ENCODE peak calls at places on chromosomes 13 and 19, in seven cellular contexts. One of them, this sample, is unnamed.

GRCh38 chr19:1663854-1664253 is 11.4 kb upstream of the TCF3 start:
- DNase-seq in GM20000: peak; percentile 74
- DNase-seq in adrenal gland: no peak
- DNase-seq in Panc1: no peak
- DNase-seq in cardiac fibroblast: no peak
- DNase-seq in CD4-positive, alpha-beta T cell: no peak
- DNase-seq in choroid plexus epithelial cell: no peak
- DNase-seq in this sample: peak; percentile 69

GRCh38 chr13:79413521-79413920 is 7.5 kb upstream of the RBM26 start:
- DNase-seq in cardiac fibroblast: no peak
- DNase-seq in GM20000: no peak
- DNase-seq in Panc1: no peak
- DNase-seq in adrenal gland: no peak
- DNase-seq in CD4-positive, alpha-beta T cell: no peak
- DNase-seq in choroid plexus epithelial cell: no peak
- DNase-seq in this sample: no peak

GRCh38 chr19:45668342-45668871 is 386 bp downstream of the GIPR start:
- DNase-seq in adrenal gland: no peak
- DNase-seq in cardiac fibroblast: no peak
- DNase-seq in choroid plexus epithelial cell: no peak
- DNase-seq in Panc1: no peak
- DNase-seq in CD4-positive, alpha-beta T cell: peak; percentile 16
- DNase-seq in GM20000: peak; percentile 40
- DNase-seq in this sample: no peak

GRCh38 chr19:33756177-33756576 is 40.5 kb upstream of the KCTD15 start:
- DNase-seq in Panc1: no peak
- DNase-seq in cardiac fibroblast: no peak
- DNase-seq in adrenal gland: no peak
- DNase-seq in choroid plexus epithelial cell: no peak
- DNase-seq in CD4-positive, alpha-beta T cell: no peak
- DNase-seq in GM20000: no peak
- DNase-seq in this sample: no peak

GRCh38 chr13:99484405-99484981 is 16.8 kb upstream of the TM9SF2 start:
- DNase-seq in Panc1: no peak
- DNase-seq in adrenal gland: no peak
- DNase-seq in GM20000: no peak
- DNase-seq in CD4-positive, alpha-beta T cell: no peak
- DNase-seq in choroid plexus epithelial cell: peak; percentile 94
- DNase-seq in cardiac fibroblast: peak; percentile 84
- DNase-seq in this sample: no peak

GRCh38 chr19:11699931-11700794 is 38.6 kb downstream of the ZNF823 start:
- DNase-seq in GM20000: peak; percentile 31
- DNase-seq in adrenal gland: no peak
- DNase-seq in CD4-positive, alpha-beta T cell: no peak
- DNase-seq in choroid plexus epithelial cell: peak; percentile 69
- DNase-seq in Panc1: peak; percentile 12
- DNase-seq in cardiac fibroblast: peak; percentile 62
- DNase-seq in this sample: no peak

GRCh38 chr13:92821324-92821723 is 405.3 kb upstream of the GPC6 start:
- DNase-seq in choroid plexus epithelial cell: no peak
- DNase-seq in adrenal gland: no peak
- DNase-seq in CD4-positive, alpha-beta T cell: no peak
- DNase-seq in GM20000: no peak
- DNase-seq in Panc1: no peak
- DNase-seq in cardiac fibroblast: no peak
- DNase-seq in this sample: no peak

GRCh38 chr13:50678464-50679162 is 164.9 kb downstream of the DLEU7 start:
- DNase-seq in adrenal gland: no peak
- DNase-seq in Panc1: no peak
- DNase-seq in GM20000: no peak
- DNase-seq in CD4-positive, alpha-beta T cell: no peak
- DNase-seq in cardiac fibroblast: peak; percentile 96
- DNase-seq in choroid plexus epithelial cell: peak; percentile 85
- DNase-seq in this sample: no peak

GRCh38 chr13:21674271-21675009 is 3.6 kb downstream of the FGF9 start:
- DNase-seq in CD4-positive, alpha-beta T cell: no peak
- DNase-seq in GM20000: peak; percentile 68
- DNase-seq in cardiac fibroblast: no peak
- DNase-seq in choroid plexus epithelial cell: no peak
- DNase-seq in adrenal gland: peak; percentile 63
- DNase-seq in Panc1: no peak
- DNase-seq in this sample: peak; percentile 63

GRCh38 chr13:46389985-46390384 is 2.9 kb upstream of the RUBCNL start:
- DNase-seq in cardiac fibroblast: no peak
- DNase-seq in Panc1: no peak
- DNase-seq in GM20000: peak; percentile 64
- DNase-seq in choroid plexus epithelial cell: no peak
- DNase-seq in adrenal gland: peak; percentile 18
- DNase-seq in CD4-positive, alpha-beta T cell: no peak
- DNase-seq in this sample: peak; percentile 60

GRCh38 chr13:111511805-111512504 is 191.5 kb downstream of the TEX29 start:
- DNase-seq in Panc1: no peak
- DNase-seq in GM20000: no peak
- DNase-seq in cardiac fibroblast: peak; percentile 2
- DNase-seq in CD4-positive, alpha-beta T cell: no peak
- DNase-seq in choroid plexus epithelial cell: no peak
- DNase-seq in adrenal gland: no peak
- DNase-seq in this sample: no peak

GRCh38 chr13:98746968-98747367 is 5.5 kb downstream of the SLC15A1 start:
- DNase-seq in CD4-positive, alpha-beta T cell: no peak
- DNase-seq in choroid plexus epithelial cell: peak; percentile 34
- DNase-seq in adrenal gland: no peak
- DNase-seq in GM20000: no peak
- DNase-seq in cardiac fibroblast: peak; percentile 55
- DNase-seq in Panc1: no peak
- DNase-seq in this sample: no peak

GRCh38 chr13:100610399-100611347 is 22.1 kb upstream of the GGACT start:
- DNase-seq in CD4-positive, alpha-beta T cell: no peak
- DNase-seq in cardiac fibroblast: no peak
- DNase-seq in Panc1: no peak
- DNase-seq in choroid plexus epithelial cell: no peak
- DNase-seq in adrenal gland: no peak
- DNase-seq in GM20000: peak; percentile 41
- DNase-seq in this sample: no peak

GRCh38 chr13:110684388-110685056 is 21.4 kb downstream of the CARS2 start:
- DNase-seq in cardiac fibroblast: no peak
- DNase-seq in CD4-positive, alpha-beta T cell: no peak
- DNase-seq in adrenal gland: no peak
- DNase-seq in Panc1: no peak
- DNase-seq in choroid plexus epithelial cell: no peak
- DNase-seq in GM20000: no peak
- DNase-seq in this sample: no peak

GRCh38 chr19:41994521-41994971 is 516 bp upstream of the ATP1A3 start:
- DNase-seq in CD4-positive, alpha-beta T cell: no peak
- DNase-seq in adrenal gland: no peak
- DNase-seq in Panc1: no peak
- DNase-seq in choroid plexus epithelial cell: no peak
- DNase-seq in GM20000: no peak
- DNase-seq in cardiac fibroblast: no peak
- DNase-seq in this sample: no peak
- TF ChIP-seq CTCF in CD4-positive, alpha-beta T cell: no peak
- TF ChIP-seq CTCF in adrenal gland: no peak
- TF ChIP-seq CTCF in Panc1: no peak
- TF ChIP-seq CTCF in choroid plexus epithelial cell: no peak
- TF ChIP-seq CTCF in GM20000: no peak
- TF ChIP-seq CTCF in cardiac fibroblast: no peak
- TF ChIP-seq CTCF in this sample: no peak

GRCh38 chr19:2724148-2724557 is 3.0 kb upstream of the DIRAS1 start:
- DNase-seq in cardiac fibroblast: no peak
- DNase-seq in Panc1: no peak
- DNase-seq in choroid plexus epithelial cell: no peak
- DNase-seq in adrenal gland: no peak
- DNase-seq in GM20000: no peak
- DNase-seq in CD4-positive, alpha-beta T cell: no peak
- DNase-seq in this sample: no peak
- TF ChIP-seq CTCF in cardiac fibroblast: no peak
- TF ChIP-seq CTCF in Panc1: no peak
- TF ChIP-seq CTCF in choroid plexus epithelial cell: peak; percentile 12
- TF ChIP-seq CTCF in adrenal gland: no peak
- TF ChIP-seq CTCF in GM20000: no peak
- TF ChIP-seq CTCF in CD4-positive, alpha-beta T cell: no peak
- TF ChIP-seq CTCF in this sample: no peak

DNA sequence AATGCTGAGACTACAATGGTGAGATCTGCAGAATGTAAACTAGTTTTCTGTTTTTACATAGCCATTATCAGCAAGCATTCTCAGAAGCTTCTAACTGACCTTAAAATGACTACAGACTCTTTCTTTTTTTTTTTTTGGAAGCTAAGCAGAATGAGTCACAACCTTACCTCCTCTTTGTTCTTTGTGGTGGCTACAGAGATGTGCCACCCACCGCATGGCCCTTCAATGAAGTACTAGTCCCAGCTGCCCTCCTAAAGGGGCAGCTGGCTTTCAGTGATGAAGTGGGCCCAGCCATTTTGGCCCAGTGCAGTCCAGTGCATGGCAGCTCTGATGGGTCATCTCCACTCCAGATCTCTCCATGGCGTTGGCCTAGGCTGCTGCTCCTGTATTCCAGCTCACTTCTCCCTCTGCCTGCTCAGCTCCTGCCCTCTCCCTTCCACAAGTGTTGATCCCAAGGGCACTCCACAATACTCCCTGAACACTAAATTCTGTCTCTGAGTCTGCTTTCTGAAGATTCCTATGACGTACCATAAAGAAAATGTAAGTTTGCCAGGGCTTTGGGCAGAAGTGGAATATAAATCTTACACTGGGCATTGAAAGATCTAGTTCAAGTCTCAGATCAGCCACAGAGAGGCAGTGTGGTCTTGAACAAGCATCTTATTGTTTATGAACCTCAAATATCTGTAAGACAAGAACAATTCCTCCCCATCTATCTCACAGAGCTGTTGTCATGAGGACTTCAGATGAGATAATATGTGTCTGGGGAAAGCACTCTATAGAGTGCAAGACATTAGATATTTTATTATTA is 85.6 kb downstream of the RXFP2 start:
- DNase-seq in adrenal gland: no peak
- DNase-seq in cardiac fibroblast: peak; percentile 62
- DNase-seq in GM20000: peak; percentile 18
- DNase-seq in choroid plexus epithelial cell: peak; percentile 69
- DNase-seq in Panc1: no peak
- DNase-seq in CD4-positive, alpha-beta T cell: no peak
- DNase-seq in this sample: peak; percentile 15
- TF ChIP-seq CTCF in adrenal gland: no peak
- TF ChIP-seq CTCF in cardiac fibroblast: peak; percentile 4
- TF ChIP-seq CTCF in GM20000: no peak
- TF ChIP-seq CTCF in choroid plexus epithelial cell: peak; percentile 45
- TF ChIP-seq CTCF in Panc1: peak; percentile 18
- TF ChIP-seq CTCF in CD4-positive, alpha-beta T cell: peak; percentile 17
- TF ChIP-seq CTCF in this sample: peak; percentile 39

DNA sequence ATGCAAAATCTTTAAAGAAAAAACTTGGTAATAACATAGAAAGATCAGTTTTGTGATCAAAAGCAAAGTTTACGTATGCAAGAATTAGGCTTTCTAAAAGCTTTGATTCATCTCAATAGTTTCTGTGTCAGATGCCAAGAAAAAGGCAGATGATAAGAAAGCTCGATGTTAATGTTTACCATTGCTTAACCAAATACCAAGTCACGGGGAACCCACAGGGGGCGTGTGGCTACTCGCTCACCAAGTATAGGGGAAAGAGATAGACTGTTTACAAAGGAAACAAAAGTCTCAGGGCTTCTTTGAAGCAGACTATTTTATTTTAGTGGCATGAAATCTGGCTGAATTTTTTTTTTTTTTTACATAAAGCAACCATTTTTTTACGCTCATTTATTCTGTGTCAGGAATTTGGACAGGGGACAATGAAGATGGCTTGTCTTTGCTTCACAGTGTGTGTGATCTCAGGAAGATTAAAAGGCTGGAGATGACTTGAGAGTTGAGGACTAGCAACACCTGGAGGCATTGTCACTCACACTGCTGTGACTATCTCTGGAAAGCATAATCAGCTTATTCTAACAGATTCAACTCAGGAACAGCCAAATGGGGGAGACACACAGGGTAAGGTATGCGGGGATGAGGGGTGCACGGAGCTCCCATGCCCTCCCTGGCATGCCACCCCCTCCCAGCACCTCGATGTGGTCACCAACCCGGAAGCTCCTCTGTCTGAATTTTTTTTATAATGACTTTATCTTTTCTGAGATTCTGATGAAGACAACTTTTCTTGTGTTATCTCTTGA is 24.9 kb downstream of the RCBTB1 start:
- DNase-seq in CD4-positive, alpha-beta T cell: no peak
- DNase-seq in choroid plexus epithelial cell: peak; percentile 85
- DNase-seq in adrenal gland: peak; percentile 33
- DNase-seq in cardiac fibroblast: peak; percentile 31
- DNase-seq in Panc1: no peak
- DNase-seq in GM20000: peak; percentile 43
- DNase-seq in this sample: no peak
- TF ChIP-seq CTCF in CD4-positive, alpha-beta T cell: no peak
- TF ChIP-seq CTCF in choroid plexus epithelial cell: peak; percentile 62
- TF ChIP-seq CTCF in adrenal gland: no peak
- TF ChIP-seq CTCF in cardiac fibroblast: peak; percentile 12
- TF ChIP-seq CTCF in Panc1: peak; percentile 10
- TF ChIP-seq CTCF in GM20000: no peak
- TF ChIP-seq CTCF in this sample: no peak

DNA sequence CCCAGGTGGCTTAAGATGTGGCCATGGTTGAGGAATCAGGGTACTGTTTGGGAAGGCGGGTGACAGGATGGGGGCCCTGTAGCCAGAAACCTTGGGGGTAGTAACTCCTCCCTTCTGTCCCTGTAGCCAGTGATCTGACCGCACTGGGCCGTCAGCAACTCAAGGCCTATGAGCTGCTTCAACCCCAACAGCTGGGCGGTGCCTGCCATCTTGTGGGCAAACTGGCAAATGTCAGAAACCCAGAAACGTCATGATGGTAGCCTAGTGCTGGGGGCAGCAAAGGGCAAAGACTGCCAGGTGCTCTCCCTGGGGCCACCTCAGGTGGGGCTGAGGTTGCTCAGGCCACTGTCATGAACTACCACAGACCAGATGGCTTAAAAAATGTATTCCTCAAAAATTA is 3.5 kb downstream of the COPE start:
- DNase-seq in GM20000: no peak
- DNase-seq in cardiac fibroblast: peak; percentile 44
- DNase-seq in Panc1: no peak
- DNase-seq in CD4-positive, alpha-beta T cell: peak; percentile 15
- DNase-seq in adrenal gland: peak; percentile 86
- DNase-seq in choroid plexus epithelial cell: peak; percentile 39
- DNase-seq in this sample: no peak
- TF ChIP-seq CTCF in GM20000: no peak
- TF ChIP-seq CTCF in cardiac fibroblast: no peak
- TF ChIP-seq CTCF in Panc1: no peak
- TF ChIP-seq CTCF in CD4-positive, alpha-beta T cell: no peak
- TF ChIP-seq CTCF in adrenal gland: peak; percentile 71
- TF ChIP-seq CTCF in choroid plexus epithelial cell: peak; percentile 46
- TF ChIP-seq CTCF in this sample: peak; percentile 34

GRCh38 chr19:53467503-53468262 is at the start of gene ZNF813:
- DNase-seq in adrenal gland: peak; percentile 96
- DNase-seq in GM20000: peak; percentile 92
- DNase-seq in cardiac fibroblast: peak; percentile 81
- DNase-seq in choroid plexus epithelial cell: peak; percentile 84
- DNase-seq in CD4-positive, alpha-beta T cell: peak; percentile 97
- DNase-seq in Panc1: peak; percentile 56
- DNase-seq in this sample: peak; percentile 93
- TF ChIP-seq CTCF in adrenal gland: no peak
- TF ChIP-seq CTCF in GM20000: no peak
- TF ChIP-seq CTCF in cardiac fibroblast: no peak
- TF ChIP-seq CTCF in choroid plexus epithelial cell: no peak
- TF ChIP-seq CTCF in CD4-positive, alpha-beta T cell: no peak
- TF ChIP-seq CTCF in Panc1: no peak
- TF ChIP-seq CTCF in this sample: no peak

GRCh38 chr19:20565321-20566018 is at the start of gene ZNF737:
- DNase-seq in choroid plexus epithelial cell: peak; percentile 97
- DNase-seq in Panc1: peak; percentile 63
- DNase-seq in GM20000: peak; percentile 85
- DNase-seq in CD4-positive, alpha-beta T cell: peak; percentile 86
- DNase-seq in adrenal gland: peak; percentile 99
- DNase-seq in cardiac fibroblast: peak; percentile 98
- DNase-seq in this sample: peak; percentile 86
- TF ChIP-seq CTCF in choroid plexus epithelial cell: peak; percentile 52
- TF ChIP-seq CTCF in Panc1: peak; percentile 18
- TF ChIP-seq CTCF in GM20000: no peak
- TF ChIP-seq CTCF in CD4-positive, alpha-beta T cell: peak; percentile 30
- TF ChIP-seq CTCF in adrenal gland: peak; percentile 48
- TF ChIP-seq CTCF in cardiac fibroblast: peak; percentile 63
- TF ChIP-seq CTCF in this sample: peak; percentile 28

GRCh38 chr13:28059214-28059613 is 41.2 kb downstream of the FLT3 start:
- DNase-seq in choroid plexus epithelial cell: peak; percentile 45
- DNase-seq in CD4-positive, alpha-beta T cell: peak; percentile 38
- DNase-seq in GM20000: peak; percentile 34
- DNase-seq in adrenal gland: peak; percentile 13
- DNase-seq in Panc1: no peak
- DNase-seq in cardiac fibroblast: peak; percentile 48
- DNase-seq in this sample: no peak
- TF ChIP-seq CTCF in choroid plexus epithelial cell: peak; percentile 66
- TF ChIP-seq CTCF in CD4-positive, alpha-beta T cell: peak; percentile 34
- TF ChIP-seq CTCF in GM20000: peak; percentile 28
- TF ChIP-seq CTCF in adrenal gland: peak; percentile 29
- TF ChIP-seq CTCF in Panc1: peak; percentile 71
- TF ChIP-seq CTCF in cardiac fibroblast: peak; percentile 47
- TF ChIP-seq CTCF in this sample: peak; percentile 53